ENCODE peak calls at places on chromosomes 13 and 19, in six cellular contexts. One of them, this sample, is unnamed.
A peak's percentile ranks its signal among the peaks of the same experiment; 100 is the strongest.

GRCh38 chr19:40217027-40217810 is 965 bp downstream of the TTC9B start:
- DNase-seq in IMR-90: no peak
- DNase-seq in thyroid gland: peak; percentile 74
- DNase-seq in uterus: no peak
- DNase-seq in NB4: peak; percentile 19
- DNase-seq in lower leg skin: no peak
- DNase-seq in this sample: no peak

GRCh38 chr13:79935121-79935520 is 405.8 kb downstream of the SPRY2 start:
- DNase-seq in thyroid gland: no peak
- DNase-seq in IMR-90: peak; percentile 20
- DNase-seq in uterus: no peak
- DNase-seq in lower leg skin: no peak
- DNase-seq in NB4: no peak
- DNase-seq in this sample: no peak

GRCh38 chr19:46431824-46432223 is 3.1 kb upstream of the PNMA8C start:
- DNase-seq in thyroid gland: no peak
- DNase-seq in NB4: no peak
- DNase-seq in uterus: no peak
- DNase-seq in lower leg skin: no peak
- DNase-seq in IMR-90: no peak
- DNase-seq in this sample: no peak

GRCh38 chr13:51767100-51767499 is 36.9 kb downstream of the DHRS12 start:
- DNase-seq in lower leg skin: no peak
- DNase-seq in IMR-90: no peak
- DNase-seq in thyroid gland: no peak
- DNase-seq in uterus: no peak
- DNase-seq in NB4: peak; percentile 46
- DNase-seq in this sample: no peak

GRCh38 chr13:83221813-83222241 is 660.4 kb downstream of the SLITRK1 start:
- DNase-seq in lower leg skin: no peak
- DNase-seq in uterus: no peak
- DNase-seq in IMR-90: peak; percentile 86
- DNase-seq in NB4: no peak
- DNase-seq in thyroid gland: no peak
- DNase-seq in this sample: no peak

GRCh38 chr13:100957741-100958140 is 283.1 kb upstream of the TMTC4 start:
- DNase-seq in lower leg skin: no peak
- DNase-seq in NB4: no peak
- DNase-seq in IMR-90: no peak
- DNase-seq in thyroid gland: no peak
- DNase-seq in uterus: no peak
- DNase-seq in this sample: no peak

GRCh38 chr13:114147803-114148520 is 15.5 kb upstream of the RASA3 start:
- DNase-seq in NB4: no peak
- DNase-seq in uterus: no peak
- DNase-seq in thyroid gland: no peak
- DNase-seq in IMR-90: no peak
- DNase-seq in lower leg skin: no peak
- DNase-seq in this sample: no peak

GRCh38 chr19:43809762-43810696 is 7.8 kb upstream of the LYPD5 start:
- DNase-seq in lower leg skin: no peak
- DNase-seq in NB4: peak; percentile 60
- DNase-seq in thyroid gland: no peak
- DNase-seq in IMR-90: peak; percentile 74
- DNase-seq in uterus: no peak
- DNase-seq in this sample: no peak

GRCh38 chr19:4278926-4279529 is at the start of gene SHD:
- DNase-seq in thyroid gland: no peak
- DNase-seq in NB4: no peak
- DNase-seq in uterus: no peak
- DNase-seq in IMR-90: no peak
- DNase-seq in lower leg skin: no peak
- DNase-seq in this sample: no peak

GRCh38 chr13:114324334-114324733 is 10.0 kb downstream of the CHAMP1 start:
- DNase-seq in IMR-90: no peak
- DNase-seq in thyroid gland: no peak
- DNase-seq in NB4: no peak
- DNase-seq in lower leg skin: no peak
- DNase-seq in uterus: no peak
- DNase-seq in this sample: no peak

GRCh38 chr19:43504426-43505185 is at the start of gene PHLDB3:
- DNase-seq in IMR-90: peak; percentile 9
- DNase-seq in thyroid gland: peak; percentile 32
- DNase-seq in NB4: no peak
- DNase-seq in lower leg skin: no peak
- DNase-seq in uterus: peak; percentile 32
- DNase-seq in this sample: peak; percentile 59

GRCh38 chr13:98598043-98598442 is 21.1 kb upstream of the STK24 start:
- DNase-seq in NB4: peak; percentile 12
- DNase-seq in thyroid gland: no peak
- DNase-seq in IMR-90: no peak
- DNase-seq in lower leg skin: no peak
- DNase-seq in uterus: no peak
- DNase-seq in this sample: no peak

GRCh38 chr19:46574533-46574932 is 26.6 kb upstream of the CALM3 start:
- DNase-seq in IMR-90: no peak
- DNase-seq in NB4: no peak
- DNase-seq in lower leg skin: no peak
- DNase-seq in uterus: no peak
- DNase-seq in thyroid gland: no peak
- DNase-seq in this sample: no peak

GRCh38 chr13:113123226-113124150 is 889 bp downstream of the F10 start:
- DNase-seq in IMR-90: no peak
- DNase-seq in NB4: peak; percentile 34
- DNase-seq in thyroid gland: no peak
- DNase-seq in uterus: no peak
- DNase-seq in lower leg skin: no peak
- DNase-seq in this sample: no peak

GRCh38 chr13:99371956-99372355 is 64.8 kb upstream of the GPR183 start:
- DNase-seq in lower leg skin: no peak
- DNase-seq in NB4: peak; percentile 40
- DNase-seq in IMR-90: no peak
- DNase-seq in uterus: no peak
- DNase-seq in thyroid gland: no peak
- DNase-seq in this sample: no peak

GRCh38 chr19:56142897-56143434 is 1.9 kb downstream of the ZNF444 start:
- DNase-seq in uterus: no peak
- DNase-seq in NB4: no peak
- DNase-seq in thyroid gland: no peak
- DNase-seq in IMR-90: no peak
- DNase-seq in lower leg skin: no peak
- DNase-seq in this sample: no peak

GRCh38 chr13:113298001-113298945 is 1.2 kb downstream of the LAMP1 start:
- DNase-seq in thyroid gland: no peak
- DNase-seq in lower leg skin: no peak
- DNase-seq in NB4: peak; percentile 53
- DNase-seq in uterus: no peak
- DNase-seq in IMR-90: no peak
- DNase-seq in this sample: no peak

GRCh38 chr19:11451942-11452813 is 16.7 kb downstream of the PRKCSH start:
- DNase-seq in uterus: no peak
- DNase-seq in thyroid gland: no peak
- DNase-seq in IMR-90: no peak
- DNase-seq in lower leg skin: no peak
- DNase-seq in NB4: peak; percentile 64
- DNase-seq in this sample: no peak

GRCh38 chr13:99228737-99229691 is 28.4 kb downstream of the UBAC2 start:
- DNase-seq in lower leg skin: no peak
- DNase-seq in IMR-90: peak; percentile 87
- DNase-seq in uterus: no peak
- DNase-seq in thyroid gland: no peak
- DNase-seq in NB4: peak; percentile 85
- DNase-seq in this sample: no peak

GRCh38 chr13:98385591-98385990 is 191.3 kb downstream of the STK24 start:
- DNase-seq in thyroid gland: peak; percentile 83
- DNase-seq in uterus: no peak
- DNase-seq in lower leg skin: no peak
- DNase-seq in NB4: no peak
- DNase-seq in IMR-90: no peak
- DNase-seq in this sample: no peak

GRCh38 chr13:24905242-24905641 is 141.3 kb downstream of the RNF17 start:
- DNase-seq in IMR-90: peak; percentile 36
- DNase-seq in NB4: peak; percentile 77
- DNase-seq in uterus: no peak
- DNase-seq in lower leg skin: no peak
- DNase-seq in thyroid gland: no peak
- DNase-seq in this sample: no peak

GRCh38 chr19:49468746-49469447 is 5.1 kb upstream of the FLT3LG start:
- DNase-seq in lower leg skin: peak; percentile 95
- DNase-seq in thyroid gland: peak; percentile 18
- DNase-seq in IMR-90: no peak
- DNase-seq in NB4: peak; percentile 93
- DNase-seq in uterus: peak; percentile 84
- DNase-seq in this sample: no peak

GRCh38 chr19:51277112-51277511 is 26.2 kb downstream of the SIGLECL1 start:
- DNase-seq in lower leg skin: no peak
- DNase-seq in thyroid gland: no peak
- DNase-seq in NB4: no peak
- DNase-seq in uterus: no peak
- DNase-seq in IMR-90: no peak
- DNase-seq in this sample: no peak

GRCh38 chr19:43778651-43779050 is 2.1 kb downstream of the KCNN4 start:
- DNase-seq in uterus: no peak
- DNase-seq in IMR-90: no peak
- DNase-seq in thyroid gland: no peak
- DNase-seq in lower leg skin: no peak
- DNase-seq in NB4: no peak
- DNase-seq in this sample: no peak

GRCh38 chr13:45441633-45442032 is 23.1 kb upstream of the COG3 start:
- DNase-seq in NB4: peak; percentile 34
- DNase-seq in lower leg skin: no peak
- DNase-seq in uterus: no peak
- DNase-seq in thyroid gland: no peak
- DNase-seq in IMR-90: peak; percentile 10
- DNase-seq in this sample: no peak

DNA sequence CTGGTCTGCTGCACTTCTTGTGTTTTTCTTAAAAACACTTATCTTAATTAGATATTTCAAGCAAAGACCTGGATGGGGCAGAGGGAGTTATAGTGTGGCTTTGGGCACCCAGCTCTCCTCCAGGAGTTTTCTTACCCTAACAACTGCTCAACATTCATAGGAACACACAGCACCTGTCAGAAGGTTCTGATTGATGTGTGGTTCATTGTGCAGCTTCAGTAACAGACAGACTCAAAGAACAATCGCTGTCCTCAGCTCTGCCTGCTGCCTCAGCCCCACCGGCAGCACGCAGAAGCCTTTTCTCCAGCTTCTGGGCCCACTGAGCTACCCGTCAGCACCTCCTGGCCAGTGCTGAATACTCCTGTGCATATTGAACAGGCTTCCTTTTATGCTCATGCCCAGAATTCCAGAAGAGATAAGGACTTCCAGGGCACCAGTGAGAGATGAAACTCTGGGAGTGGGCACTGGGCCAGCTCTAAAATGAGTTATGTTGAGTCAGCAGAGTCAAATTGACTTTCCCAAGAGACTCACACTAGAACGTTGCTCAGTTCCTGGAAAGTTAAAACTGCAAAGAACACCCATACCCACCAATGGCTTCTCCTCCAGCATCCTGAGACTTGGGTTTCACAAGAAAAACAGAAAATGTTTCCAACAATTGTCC is 119.3 kb downstream of the COL4A1 start:
- DNase-seq in lower leg skin: no peak
- DNase-seq in uterus: no peak
- DNase-seq in NB4: no peak
- DNase-seq in thyroid gland: peak; percentile 26
- DNase-seq in IMR-90: peak; percentile 78
- DNase-seq in this sample: no peak
- TF ChIP-seq POLR2A in lower leg skin: no peak
- TF ChIP-seq POLR2A in uterus: no peak
- TF ChIP-seq POLR2A in NB4: no peak
- TF ChIP-seq POLR2A in thyroid gland: no peak
- TF ChIP-seq POLR2A in IMR-90: no peak
- TF ChIP-seq POLR2A in this sample: no peak

GRCh38 chr19:42232435-42232834 is 10.0 kb downstream of the GSK3A start:
- DNase-seq in NB4: no peak
- DNase-seq in IMR-90: no peak
- DNase-seq in lower leg skin: no peak
- DNase-seq in uterus: no peak
- DNase-seq in thyroid gland: no peak
- DNase-seq in this sample: no peak
- TF ChIP-seq CTCF in NB4: no peak
- TF ChIP-seq CTCF in IMR-90: no peak
- TF ChIP-seq CTCF in lower leg skin: no peak
- TF ChIP-seq CTCF in uterus: no peak
- TF ChIP-seq CTCF in thyroid gland: no peak
- TF ChIP-seq CTCF in this sample: no peak

GRCh38 chr19:35710784-35711723 is 6.7 kb downstream of the ZBTB32 start:
- DNase-seq in uterus: no peak
- DNase-seq in IMR-90: no peak
- DNase-seq in thyroid gland: no peak
- DNase-seq in NB4: no peak
- DNase-seq in lower leg skin: no peak
- DNase-seq in this sample: no peak
- TF ChIP-seq POLR2A in uterus: no peak
- TF ChIP-seq POLR2A in IMR-90: no peak
- TF ChIP-seq POLR2A in thyroid gland: no peak
- TF ChIP-seq POLR2A in NB4: no peak
- TF ChIP-seq POLR2A in lower leg skin: no peak
- TF ChIP-seq POLR2A in this sample: no peak

GRCh38 chr13:41802033-41802683 is 158.8 kb downstream of the VWA8 start:
- DNase-seq in NB4: no peak
- DNase-seq in lower leg skin: no peak
- DNase-seq in thyroid gland: no peak
- DNase-seq in IMR-90: no peak
- DNase-seq in uterus: no peak
- DNase-seq in this sample: no peak
- TF ChIP-seq CTCF in NB4: no peak
- TF ChIP-seq CTCF in lower leg skin: no peak
- TF ChIP-seq CTCF in thyroid gland: no peak
- TF ChIP-seq CTCF in IMR-90: no peak
- TF ChIP-seq CTCF in uterus: no peak
- TF ChIP-seq CTCF in this sample: no peak

DNA sequence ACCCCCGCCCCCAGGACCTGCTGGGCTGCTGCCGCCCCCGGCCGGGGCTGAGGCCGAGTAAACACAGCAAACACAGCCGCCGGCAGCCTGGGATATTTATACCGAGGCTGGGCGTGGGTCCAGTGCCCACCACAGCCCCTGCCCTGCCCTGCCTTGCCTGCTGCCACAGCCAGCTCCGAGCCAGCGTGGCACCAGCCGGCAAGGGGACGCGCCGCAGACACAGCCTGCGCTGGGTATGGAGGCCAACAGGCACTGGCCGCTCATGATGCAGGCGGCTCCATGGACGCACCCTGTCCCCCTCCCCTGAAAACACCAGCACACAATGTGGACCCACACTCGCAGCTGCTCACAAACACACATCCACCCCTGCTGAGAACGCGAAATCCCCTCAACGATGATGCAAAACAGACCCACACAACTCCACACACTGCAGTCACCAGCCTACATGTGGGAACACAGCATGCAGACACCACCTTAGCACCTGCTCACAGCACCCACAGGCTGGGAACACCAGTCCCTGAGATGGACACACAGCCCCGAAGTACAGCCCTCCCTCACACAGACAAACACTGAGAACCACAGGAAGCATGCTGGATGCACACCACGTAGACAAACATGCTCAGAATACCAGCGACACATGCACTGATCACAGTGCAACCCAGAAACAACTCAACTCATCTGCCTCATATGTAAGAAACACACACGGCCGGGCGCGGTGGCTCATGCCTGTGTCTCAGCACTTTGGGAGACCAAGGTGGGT is 16.2 kb downstream of the CCDC97 start:
- DNase-seq in IMR-90: peak; percentile 80
- DNase-seq in uterus: no peak
- DNase-seq in lower leg skin: no peak
- DNase-seq in thyroid gland: no peak
- DNase-seq in NB4: no peak
- DNase-seq in this sample: no peak
- TF ChIP-seq POLR2A in IMR-90: no peak
- TF ChIP-seq POLR2A in uterus: no peak
- TF ChIP-seq POLR2A in lower leg skin: no peak
- TF ChIP-seq POLR2A in thyroid gland: no peak
- TF ChIP-seq POLR2A in NB4: no peak
- TF ChIP-seq POLR2A in this sample: no peak

This sample was measured in ovary.